ENCODE peak calls at places on chromosomes 3 and 15, in four cellular contexts. One of them, this sample, is unnamed.

GRCh38 chr3:155363690-155364070 is 70.2 kb upstream of the STRIT1 start:
- DNase-seq in heart right ventricle: no peak
- DNase-seq in hepatocyte: no peak
- DNase-seq in prostate gland: no peak
- DNase-seq in this sample: no peak

GRCh38 chr15:46110755-46111154 is 475.9 kb downstream of the SQOR start:
- DNase-seq in hepatocyte: no peak
- DNase-seq in heart right ventricle: no peak
- DNase-seq in prostate gland: no peak
- DNase-seq in this sample: no peak

GRCh38 chr3:15539066-15539465 is 17.6 kb upstream of the COLQ start:
- DNase-seq in hepatocyte: no peak
- DNase-seq in heart right ventricle: no peak
- DNase-seq in prostate gland: no peak
- DNase-seq in this sample: no peak

GRCh38 chr3:72152551-72153476 is 367.9 kb upstream of the PROK2 start:
- DNase-seq in prostate gland: peak; percentile 85
- DNase-seq in heart right ventricle: peak; percentile 76
- DNase-seq in hepatocyte: peak; percentile 89
- DNase-seq in this sample: peak; percentile 88

GRCh38 chr15:60392601-60392985 is 5.2 kb downstream of the ANXA2 start:
- DNase-seq in heart right ventricle: no peak
- DNase-seq in hepatocyte: peak; percentile 57
- DNase-seq in prostate gland: no peak
- DNase-seq in this sample: no peak

GRCh38 chr15:69719527-69719926 is 266.9 kb downstream of the RPLP1 start:
- DNase-seq in heart right ventricle: peak; percentile 21
- DNase-seq in hepatocyte: no peak
- DNase-seq in prostate gland: no peak
- DNase-seq in this sample: no peak

GRCh38 chr3:50136714-50137405 is 18.3 kb upstream of the SEMA3F start:
- DNase-seq in prostate gland: no peak
- DNase-seq in hepatocyte: no peak
- DNase-seq in heart right ventricle: no peak
- DNase-seq in this sample: no peak

GRCh38 chr15:73681856-73682596 is 2.2 kb upstream of the CD276 start:
- DNase-seq in prostate gland: no peak
- DNase-seq in heart right ventricle: no peak
- DNase-seq in hepatocyte: no peak
- DNase-seq in this sample: no peak

GRCh38 chr3:3800685-3801509 is 1.7 kb downstream of the LRRN1 start:
- DNase-seq in prostate gland: peak; percentile 21
- DNase-seq in heart right ventricle: no peak
- DNase-seq in hepatocyte: peak; percentile 45
- DNase-seq in this sample: peak; percentile 48

GRCh38 chr3:2853627-2854026 is 256.5 kb downstream of the IL5RA start:
- DNase-seq in prostate gland: no peak
- DNase-seq in hepatocyte: no peak
- DNase-seq in heart right ventricle: no peak
- DNase-seq in this sample: no peak

GRCh38 chr3:52532517-52532837 is 1.2 kb downstream of the NT5DC2 start:
- DNase-seq in prostate gland: no peak
- DNase-seq in heart right ventricle: no peak
- DNase-seq in hepatocyte: peak; percentile 58
- DNase-seq in this sample: peak; percentile 62

GRCh38 chr15:50107157-50107556 is 11.9 kb downstream of the ATP8B4 start:
- DNase-seq in hepatocyte: no peak
- DNase-seq in prostate gland: no peak
- DNase-seq in heart right ventricle: no peak
- DNase-seq in this sample: no peak

GRCh38 chr3:189727898-189728297 is 96.7 kb downstream of the TP63 start:
- DNase-seq in prostate gland: no peak
- DNase-seq in hepatocyte: no peak
- DNase-seq in heart right ventricle: no peak
- DNase-seq in this sample: no peak

GRCh38 chr15:70212288-70212962 is 114.7 kb upstream of the TLE3 start:
- DNase-seq in hepatocyte: no peak
- DNase-seq in heart right ventricle: no peak
- DNase-seq in prostate gland: no peak
- DNase-seq in this sample: no peak

GRCh38 chr3:129461461-129462146 is 21.6 kb downstream of the IFT122 start:
- DNase-seq in hepatocyte: no peak
- DNase-seq in heart right ventricle: peak; percentile 11
- DNase-seq in prostate gland: no peak
- DNase-seq in this sample: no peak

GRCh38 chr3:129460572-129460971 is 20.5 kb downstream of the IFT122 start:
- DNase-seq in prostate gland: no peak
- DNase-seq in hepatocyte: no peak
- DNase-seq in heart right ventricle: no peak
- DNase-seq in this sample: no peak

GRCh38 chr3:129461022-129461421 is 21.0 kb downstream of the IFT122 start:
- DNase-seq in hepatocyte: no peak
- DNase-seq in heart right ventricle: no peak
- DNase-seq in prostate gland: no peak
- DNase-seq in this sample: no peak

GRCh38 chr3:129462365-129462968 is 22.4 kb downstream of the IFT122 start:
- DNase-seq in heart right ventricle: no peak
- DNase-seq in prostate gland: no peak
- DNase-seq in hepatocyte: peak; percentile 56
- DNase-seq in this sample: no peak

DNA sequence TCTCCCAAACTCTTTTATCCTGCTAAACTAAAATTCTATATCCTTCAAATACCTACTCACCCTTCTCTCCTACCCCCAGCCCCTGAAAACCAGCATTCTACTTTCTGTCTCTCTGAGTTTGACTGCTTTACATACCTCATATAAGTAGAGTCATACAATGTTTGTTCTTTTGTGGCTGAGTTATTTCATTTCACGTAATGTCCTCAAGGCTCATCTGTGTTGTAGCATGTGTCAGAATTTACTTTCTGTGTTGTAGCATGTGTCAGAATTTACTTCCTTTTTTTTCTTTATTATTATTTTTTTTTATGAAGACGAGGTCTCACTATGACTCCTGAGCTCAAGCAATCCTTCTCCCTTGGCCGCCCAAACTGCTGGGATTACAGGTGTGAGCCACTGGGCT is 20.1 kb downstream of the IFT122 start:
- DNase-seq in prostate gland: no peak
- DNase-seq in heart right ventricle: no peak
- DNase-seq in hepatocyte: no peak
- DNase-seq in this sample: no peak
- H3K4me3 ChIP-seq in prostate gland: no peak overlapping the region
- H3K4me3 ChIP-seq in heart right ventricle: no peak overlapping the region
- H3K4me3 ChIP-seq in hepatocyte: no peak overlapping the region
- H3K4me3 ChIP-seq in this sample: no peak overlapping the region

GRCh38 chr3:150082898-150083652 is 112.4 kb upstream of the PFN2 start:
- DNase-seq in heart right ventricle: no peak
- DNase-seq in hepatocyte: no peak
- DNase-seq in prostate gland: no peak
- DNase-seq in this sample: no peak

GRCh38 chr3:150080058-150080730 is 109.5 kb upstream of the PFN2 start:
- DNase-seq in hepatocyte: no peak
- DNase-seq in heart right ventricle: no peak
- DNase-seq in prostate gland: no peak
- DNase-seq in this sample: no peak

GRCh38 chr3:150083653-150084037 is 113.0 kb upstream of the PFN2 start:
- DNase-seq in prostate gland: no peak
- DNase-seq in hepatocyte: peak; percentile 48
- DNase-seq in heart right ventricle: no peak
- DNase-seq in this sample: no peak

GRCh38 chr3:150081084-150081483 is 110.4 kb upstream of the PFN2 start:
- DNase-seq in hepatocyte: no peak
- DNase-seq in heart right ventricle: no peak
- DNase-seq in prostate gland: no peak
- DNase-seq in this sample: no peak

GRCh38 chr3:150084128-150084527 is 113.4 kb upstream of the PFN2 start:
- DNase-seq in hepatocyte: no peak
- DNase-seq in prostate gland: no peak
- DNase-seq in heart right ventricle: no peak
- DNase-seq in this sample: no peak
- H3K27ac ChIP-seq in hepatocyte: no peak overlapping the region
- H3K27ac ChIP-seq in prostate gland: no peak overlapping the region
- H3K27ac ChIP-seq in heart right ventricle: no peak overlapping the region
- H3K27ac ChIP-seq in this sample: no peak overlapping the region

DNA sequence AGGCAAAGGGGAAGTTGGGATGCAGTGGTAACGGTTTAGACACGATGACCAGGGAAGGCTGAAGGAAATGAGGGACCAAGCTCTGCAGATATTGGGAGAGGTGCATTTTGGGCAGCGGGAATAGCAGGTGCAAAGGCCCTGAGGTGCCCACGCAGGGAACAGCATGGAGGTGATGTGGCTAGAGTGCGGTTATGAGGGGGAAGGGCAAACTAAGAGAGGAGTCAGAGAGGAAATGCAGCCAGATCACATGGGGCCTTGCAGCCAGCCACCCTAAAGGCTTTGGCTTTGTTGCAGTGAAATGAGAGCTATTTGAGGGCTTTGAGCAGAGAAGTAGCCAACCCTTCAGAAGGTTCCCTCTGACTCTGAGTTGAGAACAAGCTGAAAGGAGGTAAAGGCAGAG is 2.6 kb downstream of the SPATA12 start:
- DNase-seq in prostate gland: no peak
- DNase-seq in hepatocyte: no peak
- DNase-seq in heart right ventricle: no peak
- DNase-seq in this sample: no peak
- H3K4me3 ChIP-seq in prostate gland: no peak overlapping the region
- H3K4me3 ChIP-seq in hepatocyte: no peak overlapping the region
- H3K4me3 ChIP-seq in heart right ventricle: no peak overlapping the region
- H3K4me3 ChIP-seq in this sample: no peak overlapping the region

GRCh38 chr3:41961061-41961749 is 698 bp downstream of the ULK4 start:
- DNase-seq in heart right ventricle: peak; percentile 24
- DNase-seq in hepatocyte: peak; percentile 76
- DNase-seq in prostate gland: peak; percentile 14
- DNase-seq in this sample: peak; percentile 70
- H3K27ac ChIP-seq in heart right ventricle: peak overlapping the region; percentile 84
- H3K27ac ChIP-seq in hepatocyte: peak overlapping the region; percentile 75
- H3K27ac ChIP-seq in prostate gland: peak overlapping the region; percentile 52
- H3K27ac ChIP-seq in this sample: no peak overlapping the region

DNA sequence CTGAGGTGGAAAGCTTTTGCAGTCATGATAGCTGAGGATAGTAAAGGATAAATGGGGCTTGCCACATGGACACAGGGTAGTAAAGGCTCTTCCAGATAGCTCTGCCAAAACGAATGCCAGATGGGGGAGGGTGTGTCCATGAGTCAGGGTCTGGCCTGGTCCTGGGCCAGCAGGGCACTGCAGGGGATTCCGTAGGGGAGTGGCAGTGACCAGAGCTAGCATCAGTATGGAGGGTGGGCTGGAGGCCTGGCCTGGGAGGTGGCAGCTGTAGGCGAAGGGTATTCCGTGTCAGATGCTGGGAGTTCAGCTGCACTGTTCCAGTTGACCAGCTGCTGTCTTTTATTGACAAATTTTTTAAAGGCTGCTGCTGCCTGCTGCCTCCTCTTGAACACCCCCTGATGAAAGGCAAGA is 23.6 kb downstream of the TSEN2 start:
- DNase-seq in prostate gland: no peak
- DNase-seq in hepatocyte: peak; percentile 13
- DNase-seq in heart right ventricle: no peak
- DNase-seq in this sample: no peak
- H3K4me3 ChIP-seq in prostate gland: no peak overlapping the region
- H3K4me3 ChIP-seq in hepatocyte: no peak overlapping the region
- H3K4me3 ChIP-seq in heart right ventricle: no peak overlapping the region
- H3K4me3 ChIP-seq in this sample: no peak overlapping the region

GRCh38 chr3:175111036-175111435 is 251.9 kb downstream of the NAALADL2 start:
- DNase-seq in heart right ventricle: no peak
- DNase-seq in prostate gland: no peak
- DNase-seq in hepatocyte: no peak
- DNase-seq in this sample: no peak
- H3K27ac ChIP-seq in heart right ventricle: no peak overlapping the region
- H3K27ac ChIP-seq in prostate gland: no peak overlapping the region
- H3K27ac ChIP-seq in hepatocyte: no peak overlapping the region
- H3K27ac ChIP-seq in this sample: no peak overlapping the region

GRCh38 chr3:43997788-43998373 is 243.8 kb upstream of the TOPAZ1 start:
- DNase-seq in prostate gland: no peak
- DNase-seq in hepatocyte: no peak
- DNase-seq in heart right ventricle: no peak
- DNase-seq in this sample: no peak
- H3K4me3 ChIP-seq in prostate gland: no peak overlapping the region
- H3K4me3 ChIP-seq in hepatocyte: peak overlapping the region; percentile 8
- H3K4me3 ChIP-seq in heart right ventricle: no peak overlapping the region
- H3K4me3 ChIP-seq in this sample: peak overlapping the region; percentile 20

DNA sequence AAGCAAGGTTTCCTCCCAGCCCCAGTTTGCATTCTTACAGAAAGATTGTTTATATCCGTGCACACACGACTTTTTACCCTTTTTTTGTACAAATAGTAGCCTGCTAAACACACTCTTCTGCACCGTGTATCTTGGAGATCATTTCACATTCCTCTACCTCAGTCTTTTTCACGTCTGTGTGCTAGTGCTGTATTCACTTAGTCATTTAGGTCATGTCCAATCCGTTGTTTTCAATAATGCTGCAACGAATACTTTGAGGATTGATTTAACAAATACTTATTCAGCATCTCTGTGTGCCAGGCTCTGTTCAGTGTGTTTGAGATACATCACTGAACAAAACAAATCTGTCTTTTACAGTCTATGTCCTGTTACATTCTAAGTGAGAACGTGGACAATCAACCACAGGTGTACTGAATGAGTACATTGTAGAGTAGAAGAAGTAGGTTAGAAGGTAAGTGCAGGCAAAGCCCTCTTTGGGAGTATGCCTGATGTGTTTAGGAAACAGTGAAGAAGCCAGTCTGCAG is 917 bp downstream of the JMJD7 start:
- DNase-seq in hepatocyte: no peak
- DNase-seq in prostate gland: no peak
- DNase-seq in heart right ventricle: no peak
- DNase-seq in this sample: no peak
- H3K27ac ChIP-seq in hepatocyte: no peak overlapping the region
- H3K27ac ChIP-seq in prostate gland: peak overlapping the region; percentile 79
- H3K27ac ChIP-seq in heart right ventricle: peak overlapping the region; percentile 78
- H3K27ac ChIP-seq in this sample: no peak overlapping the region

GRCh38 chr3:54120657-54121403 is 1.5 kb upstream of the CACNA2D3 start:
- DNase-seq in heart right ventricle: no peak
- DNase-seq in hepatocyte: peak; percentile 30
- DNase-seq in prostate gland: no peak
- DNase-seq in this sample: no peak
- H3K4me3 ChIP-seq in heart right ventricle: peak overlapping the region; percentile 38
- H3K4me3 ChIP-seq in hepatocyte: peak overlapping the region; percentile 67
- H3K4me3 ChIP-seq in prostate gland: peak overlapping the region; percentile 37
- H3K4me3 ChIP-seq in this sample: peak overlapping the region; percentile 48

DNA sequence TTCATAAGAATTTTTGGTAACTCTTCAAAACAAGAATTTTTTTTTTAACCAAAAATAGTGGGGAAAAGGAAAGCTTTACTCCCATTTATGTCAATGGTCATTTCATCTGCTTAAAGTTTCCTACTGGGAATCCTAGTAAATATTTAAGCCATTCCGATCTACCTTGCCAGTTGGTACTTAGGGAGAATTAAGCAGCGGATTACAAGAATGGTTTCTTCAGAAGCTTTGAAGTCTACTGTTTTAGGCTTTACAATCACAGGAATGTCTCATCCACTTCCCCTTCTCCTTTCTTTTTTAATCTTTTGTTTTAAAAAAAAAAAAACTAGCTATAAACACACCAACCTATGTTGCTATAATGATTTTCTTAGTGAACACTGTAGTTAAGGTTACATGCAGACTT is 341.4 kb upstream of the ATP11B start:
- DNase-seq in hepatocyte: no peak
- DNase-seq in heart right ventricle: no peak
- DNase-seq in prostate gland: no peak
- DNase-seq in this sample: no peak
- H3K27ac ChIP-seq in hepatocyte: no peak overlapping the region
- H3K27ac ChIP-seq in heart right ventricle: no peak overlapping the region
- H3K27ac ChIP-seq in prostate gland: no peak overlapping the region
- H3K27ac ChIP-seq in this sample: no peak overlapping the region